ENCODE peak calls at places on chromosomes 3 and 15, in five cellular contexts. Q, B, N, T and U are unnamed samples. For H3K36me3, the result is how much of the 10 kb centered on the place peaks cover.

GRCh38 chr15:101250331-101250730 is 1.5 kb downstream of the CHSY1 start:
- DNase-seq in Q (peak), B (no peak), N (no peak), T (no peak), U (peak)

GRCh38 chr3:10329495-10330015 is 8.6 kb upstream of the SEC13 start:
- DNase-seq in Q (no peak), B (no peak), N (no peak), T (peak), U (no peak)

GRCh38 chr15:34038404-34039179 is 412 bp downstream of the AVEN start:
- DNase-seq in Q (peak), B (peak), N (peak), T (peak), U (no peak)

GRCh38 chr3:28915711-28916481 is 365.0 kb upstream of the RBMS3 start:
- DNase-seq in Q (peak), B (peak), N (no peak), T (no peak), U (no peak)

GRCh38 chr15:88238618-88239430 is 17.7 kb downstream of the NTRK3 start:
- DNase-seq in Q (peak), B (no peak), N (no peak), T (no peak), U (no peak)

GRCh38 chr3:14552041-14552648 is 12.0 kb upstream of the GRIP2 start:
- DNase-seq in Q (no peak), B (no peak), N (no peak), T (peak), U (no peak)

GRCh38 chr3:17552351-17552750 is 190.1 kb downstream of the TBC1D5 start:
- DNase-seq in Q (no peak), B (no peak), N (no peak), T (no peak), U (no peak)

GRCh38 chr3:151538706-151539403 is 78.0 kb upstream of the IGSF10 start:
- DNase-seq in Q (peak), B (no peak), N (no peak), T (no peak), U (no peak)

GRCh38 chr15:69782809-69783208 is 314.9 kb downstream of the TLE3 start:
- DNase-seq in Q (no peak), B (no peak), N (peak), T (no peak), U (no peak)

GRCh38 chr3:49614936-49615335 is 59.2 kb upstream of the APEH start:
- DNase-seq in Q (no peak), B (peak), N (no peak), T (no peak), U (no peak)

GRCh38 chr15:48352474-48353072 is 21.3 kb downstream of the DUT start:
- DNase-seq in Q (peak), B (peak), N (peak), T (no peak), U (no peak)

GRCh38 chr3:189169728-189170127 is 2.0 kb upstream of the TPRG1 start:
- DNase-seq in Q (no peak), B (peak), N (no peak), T (no peak), U (no peak)

GRCh38 chr15:27935328-27935727 is 163.8 kb downstream of the OCA2 start:
- DNase-seq in Q (no peak), B (no peak), N (no peak), T (no peak), U (no peak)

GRCh38 chr15:81820236-81820635 is 225.6 kb downstream of the MEX3B start:
- DNase-seq in Q (no peak), B (no peak), N (no peak), T (no peak), U (no peak)

GRCh38 chr3:46517016-46517770 is 19.4 kb downstream of the RTP3 start:
- DNase-seq in Q (peak), B (no peak), N (no peak), T (no peak), U (peak)

GRCh38 chr3:149459491-149460057 is 14.9 kb upstream of the TM4SF4 start:
- DNase-seq in Q (no peak), B (no peak), N (no peak), T (no peak), U (no peak)

GRCh38 chr3:112061152-112061551 is 25.0 kb upstream of the C3orf52 start:
- DNase-seq in Q (peak), B (no peak), N (no peak), T (no peak), U (no peak)

GRCh38 chr15:83292317-83292716 is 7.9 kb upstream of the BNC1 start:
- DNase-seq in Q (peak), B (no peak), N (no peak), T (no peak), U (peak)

GRCh38 chr3:33313331-33313730 is 36.1 kb downstream of the FBXL2 start:
- DNase-seq in Q (peak), B (no peak), N (no peak), T (no peak), U (no peak)

GRCh38 chr15:73767794-73768501 is 14.8 kb upstream of the INSYN1 start:
- DNase-seq in Q (no peak), B (peak), N (no peak), T (no peak), U (no peak)

GRCh38 chr15:46170326-46170725 is 535.5 kb downstream of the SQOR start:
- DNase-seq in Q (no peak), B (no peak), N (no peak), T (no peak), U (no peak)

GRCh38 chr15:53520867-53521525 is 238.5 kb downstream of the WDR72 start:
- DNase-seq in Q (peak), B (no peak), N (no peak), T (no peak), U (no peak)

GRCh38 chr3:123571264-123571972 is 13.4 kb downstream of the HACD2 start:
- DNase-seq in Q (no peak), B (peak), N (no peak), T (no peak), U (no peak)

GRCh38 chr3:111594205-111594604 is 941 bp downstream of the ZBED2 start:
- DNase-seq in Q (peak), B (no peak), N (no peak), T (no peak), U (peak)

DNA sequence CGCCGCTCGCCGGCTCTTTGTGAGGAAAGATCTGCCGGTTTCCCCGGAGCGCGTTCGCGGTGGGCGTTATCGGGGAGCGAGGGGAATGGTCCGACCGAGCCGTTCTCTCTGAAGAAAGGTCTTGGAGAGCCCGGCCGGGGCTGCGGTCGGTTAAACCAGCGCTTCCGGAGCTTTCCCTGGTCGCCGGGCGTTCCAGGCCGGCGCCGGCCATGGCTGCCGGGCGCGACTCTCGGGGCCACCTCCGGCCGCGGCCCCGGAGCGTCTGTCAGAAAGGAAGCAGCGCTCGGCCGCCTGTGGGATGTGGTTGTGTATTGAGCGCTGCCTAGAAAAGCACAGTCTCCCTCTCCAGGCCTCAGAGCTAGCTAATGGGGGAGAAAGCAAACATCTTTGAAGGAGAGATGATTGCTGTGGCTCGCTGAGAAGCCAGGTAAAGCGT is 731 bp downstream of the FYTTD1 start:
- DNase-seq in Q (peak), B (peak), N (no peak), T (peak), U (no peak)
- TF ChIP-seq CTCF in Q (no peak), B (peak), N (no peak), T (no peak), U (no peak)

GRCh38 chr3:52795298-52795900 is 803 bp downstream of the ITIH3 start:
- DNase-seq in Q (no peak), B (no peak), N (peak), T (peak), U (no peak)
- H3K4me3 ChIP-seq in Q (no peak), B (no peak), N (peak), T (peak), U (no peak)

GRCh38 chr15:92959219-92959618 is 59.1 kb downstream of the CHD2 start:
- DNase-seq in Q (no peak), B (no peak), N (no peak), T (no peak), U (no peak)
- H3K36me3 ChIP-seq in Q (half or more), B (half or more), N (under half), T (half or more), U (under half)

DNA sequence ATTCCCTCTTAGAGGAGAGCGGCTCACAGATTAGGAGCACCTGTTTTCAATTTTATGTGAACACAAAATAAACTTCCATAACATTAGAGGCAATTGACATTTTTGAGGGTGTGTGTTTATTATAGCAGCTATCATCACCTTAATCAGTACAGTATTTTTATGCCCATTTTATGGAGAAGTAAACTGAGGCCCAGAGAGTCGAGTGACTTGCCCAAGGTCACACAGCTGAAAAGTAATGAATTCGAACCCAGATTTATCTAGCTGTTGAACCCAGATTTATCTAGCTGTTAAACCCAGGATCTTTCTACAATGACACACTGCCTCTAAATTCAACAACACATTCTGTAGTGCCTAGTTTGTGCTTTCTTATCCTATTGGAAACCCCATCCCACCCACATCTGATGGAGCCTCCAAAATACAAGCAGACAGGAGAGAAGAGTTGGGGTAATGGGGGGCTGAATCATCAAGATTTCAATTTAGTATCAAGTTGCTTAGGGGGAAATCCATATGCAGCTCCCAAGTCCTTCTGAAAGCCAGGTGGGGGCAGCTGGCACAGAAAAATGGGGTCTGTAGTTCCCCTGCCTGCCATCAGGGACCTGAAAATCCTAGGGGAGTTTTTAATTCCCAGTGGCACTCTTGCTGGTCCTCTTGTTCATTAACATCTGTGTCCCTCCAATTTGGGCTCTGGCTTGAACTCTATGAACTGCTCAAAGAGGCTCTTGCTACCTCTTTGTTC is 50.4 kb upstream of the TRA2B start:
- DNase-seq in Q (no peak), B (peak), N (no peak), T (no peak), U (no peak)
- TF ChIP-seq CTCF in Q (no peak), B (peak), N (no peak), T (no peak), U (peak)